ENCODE peak calls at places on chromosomes 2 and 18, in ten cellular contexts. D is cardiac fibroblast; L is GM06990; P is A549; E is upper lobe of right lung; Z is foreskin fibroblast; Q is HCEC 1CT; W is stimulated activated CD4-positive, alpha-beta T cell treated with anti-CD3 and anti-CD28 coated beads, Interleukin-15, amount 100 ng/mL, for 1 hour; V is neural crest cell; J is OCI-LY7. T is an unnamed sample.

GRCh38 chr2:221380686-221381085 is 191.4 kb downstream of the EPHA4 start:
- DNase-seq in P (no peak), V (no peak), E (no peak), Z (no peak), W (no peak), J (no peak), D (no peak), Q (no peak), L (no peak), T (no peak)

GRCh38 chr18:23106575-23106974 is 28.7 kb upstream of the CABLES1 start:
- DNase-seq in E (no peak), Q (peak), Z (peak), P (peak), V (no peak), W (no peak), D (peak), L (no peak), J (no peak), T (peak)

GRCh38 chr2:188582206-188582605 is 290.5 kb downstream of the GULP1 start:
- DNase-seq in J (no peak), W (no peak), L (no peak), Z (peak), P (no peak), Q (peak), D (peak), E (no peak), V (no peak), T (no peak)

GRCh38 chr2:182666674-182667320 is 49.3 kb upstream of the DNAJC10 start:
- DNase-seq in D (peak), L (no peak), J (peak), E (no peak), P (peak), W (no peak), Q (peak), V (no peak), Z (peak), T (peak)

GRCh38 chr2:119008108-119008507 is 66.1 kb downstream of the MARCO start:
- DNase-seq in V (no peak), W (no peak), J (no peak), Z (no peak), E (no peak), D (no peak), Q (no peak), P (peak), L (no peak), T (peak)

GRCh38 chr2:146147448-146148012 is 1627.6 kb upstream of the ZEB2 start:
- DNase-seq in E (no peak), Q (no peak), V (no peak), J (no peak), P (no peak), D (peak), Z (no peak), L (no peak), W (no peak), T (no peak)

GRCh38 chr18:9405977-9406376 is 69.3 kb upstream of the RALBP1 start:
- DNase-seq in W (no peak), V (no peak), J (no peak), D (no peak), P (no peak), Q (no peak), E (no peak), L (no peak), Z (no peak), T (no peak)

GRCh38 chr2:26534098-26534864 is 56.4 kb upstream of the OTOF start:
- DNase-seq in W (no peak), P (no peak), Q (no peak), D (no peak), E (peak), V (no peak), L (no peak), Z (no peak), J (no peak), T (no peak)

GRCh38 chr2:69175795-69176715 is 163.1 kb downstream of the ANTXR1 start:
- DNase-seq in J (no peak), E (no peak), P (no peak), L (no peak), W (no peak), Q (no peak), V (no peak), Z (no peak), D (no peak), T (no peak)

GRCh38 chr2:119377973-119378305 is 11.2 kb downstream of the DBI start:
- DNase-seq in J (no peak), W (no peak), Q (no peak), L (no peak), E (no peak), Z (no peak), P (no peak), D (no peak), V (no peak), T (no peak)

GRCh38 chr2:56448403-56448998 is 264.7 kb downstream of the CCDC85A start:
- DNase-seq in L (no peak), Z (no peak), J (no peak), V (no peak), Q (peak), P (peak), D (peak), E (no peak), W (no peak), T (peak)

GRCh38 chr2:25567406-25567805 is 106.0 kb downstream of the DTNB start:
- DNase-seq in W (no peak), E (no peak), J (peak), Q (peak), P (peak), D (peak), Z (peak), V (no peak), L (peak), T (peak)

GRCh38 chr2:47007221-47007825 is 91.7 kb upstream of the MCFD2 start:
- DNase-seq in L (no peak), V (no peak), E (no peak), Q (no peak), J (no peak), P (no peak), Z (no peak), W (no peak), D (no peak), T (no peak)

GRCh38 chr2:113854208-113854607 is 35.7 kb upstream of the ACTR3 start:
- DNase-seq in Z (no peak), V (no peak), L (no peak), E (no peak), W (no peak), Q (no peak), J (no peak), P (no peak), D (no peak), T (no peak)

GRCh38 chr2:239499989-239500914 is 99.4 kb upstream of the HDAC4 start:
- DNase-seq in L (no peak), P (no peak), Z (peak), J (no peak), W (no peak), E (no peak), V (no peak), D (no peak), Q (no peak), T (no peak)

GRCh38 chr2:238259085-238260020 is 19.5 kb upstream of the HES6 start:
- DNase-seq in Q (no peak), D (no peak), J (no peak), E (no peak), W (no peak), L (no peak), Z (no peak), V (no peak), P (no peak), T (no peak)